ENCODE peak calls at places on chromosomes 11 and 22, in seven cellular contexts. One of them, this sample, is unnamed.

GRCh38 chr11:109432105-109432504 is 10.1 kb downstream of the C11orf87 start:
- DNase-seq in H1: no peak
- DNase-seq in mesendoderm: no peak
- DNase-seq in H9: no peak
- DNase-seq in IMR-90: peak
- DNase-seq in neuronal stem cell: no peak
- DNase-seq in trophoblast cell: no peak
- DNase-seq in this sample: no peak

GRCh38 chr11:12692238-12693074 is 18.2 kb downstream of the TEAD1 start:
- DNase-seq in H1: no peak
- DNase-seq in mesendoderm: peak
- DNase-seq in H9: no peak
- DNase-seq in IMR-90: peak
- DNase-seq in neuronal stem cell: no peak
- DNase-seq in trophoblast cell: no peak
- DNase-seq in this sample: peak

GRCh38 chr22:42862045-42862734 is 5.1 kb upstream of the ARFGAP3 start:
- DNase-seq in H1: no peak
- DNase-seq in mesendoderm: no peak
- DNase-seq in H9: no peak
- DNase-seq in IMR-90: peak
- DNase-seq in neuronal stem cell: no peak
- DNase-seq in trophoblast cell: peak
- DNase-seq in this sample: peak

GRCh38 chr22:22712666-22713365 is 68.4 kb downstream of the GGTLC2 start:
- DNase-seq in H1: no peak
- DNase-seq in mesendoderm: no peak
- DNase-seq in H9: no peak
- DNase-seq in IMR-90: no peak
- DNase-seq in neuronal stem cell: no peak
- DNase-seq in trophoblast cell: no peak
- DNase-seq in this sample: no peak

GRCh38 chr11:76623884-76624419 is 46.6 kb downstream of the LRRC32 start:
- DNase-seq in H1: no peak
- DNase-seq in mesendoderm: no peak
- DNase-seq in H9: no peak
- DNase-seq in IMR-90: no peak
- DNase-seq in neuronal stem cell: no peak
- DNase-seq in trophoblast cell: no peak
- DNase-seq in this sample: no peak

GRCh38 chr22:43476341-43476740 is 64.5 kb downstream of the MPPED1 start:
- DNase-seq in H1: no peak
- DNase-seq in mesendoderm: peak
- DNase-seq in H9: peak
- DNase-seq in IMR-90: no peak
- DNase-seq in neuronal stem cell: no peak
- DNase-seq in trophoblast cell: no peak
- DNase-seq in this sample: no peak

GRCh38 chr22:46055176-46055850 is 78.4 kb upstream of the WNT7B start:
- DNase-seq in H1: no peak
- DNase-seq in mesendoderm: no peak
- DNase-seq in H9: no peak
- DNase-seq in IMR-90: no peak
- DNase-seq in neuronal stem cell: no peak
- DNase-seq in trophoblast cell: no peak
- DNase-seq in this sample: no peak

GRCh38 chr11:100008440-100008839 is 678.6 kb upstream of the ARHGAP42 start:
- DNase-seq in H1: no peak
- DNase-seq in mesendoderm: no peak
- DNase-seq in H9: no peak
- DNase-seq in IMR-90: no peak
- DNase-seq in neuronal stem cell: no peak
- DNase-seq in trophoblast cell: no peak
- DNase-seq in this sample: no peak

GRCh38 chr11:121797496-121797895 is 318.5 kb downstream of the BLID start:
- DNase-seq in H1: no peak
- DNase-seq in mesendoderm: no peak
- DNase-seq in H9: no peak
- DNase-seq in IMR-90: no peak
- DNase-seq in neuronal stem cell: no peak
- DNase-seq in trophoblast cell: no peak
- DNase-seq in this sample: no peak

GRCh38 chr11:130876931-130877330 is 39.3 kb downstream of the SNX19 start:
- DNase-seq in H1: no peak
- DNase-seq in mesendoderm: peak
- DNase-seq in H9: no peak
- DNase-seq in IMR-90: no peak
- DNase-seq in neuronal stem cell: no peak
- DNase-seq in trophoblast cell: no peak
- DNase-seq in this sample: no peak

GRCh38 chr22:37802310-37803194 is 5.2 kb upstream of the GCAT start:
- DNase-seq in H1: no peak
- DNase-seq in mesendoderm: peak
- DNase-seq in H9: peak
- DNase-seq in IMR-90: peak
- DNase-seq in neuronal stem cell: peak
- DNase-seq in trophoblast cell: no peak
- DNase-seq in this sample: peak

GRCh38 chr22:42654696-42655095 is 5.5 kb upstream of the CYB5R3 start:
- DNase-seq in H1: no peak
- DNase-seq in mesendoderm: no peak
- DNase-seq in H9: no peak
- DNase-seq in IMR-90: no peak
- DNase-seq in neuronal stem cell: no peak
- DNase-seq in trophoblast cell: no peak
- DNase-seq in this sample: no peak

GRCh38 chr11:111366560-111367410 is 12.3 kb downstream of the POU2AF1 start:
- DNase-seq in H1: no peak
- DNase-seq in mesendoderm: no peak
- DNase-seq in H9: no peak
- DNase-seq in IMR-90: no peak
- DNase-seq in neuronal stem cell: no peak
- DNase-seq in trophoblast cell: no peak
- DNase-seq in this sample: no peak

GRCh38 chr11:73367482-73368024 is 8.6 kb upstream of the RELT start:
- DNase-seq in H1: no peak
- DNase-seq in mesendoderm: no peak
- DNase-seq in H9: no peak
- DNase-seq in IMR-90: no peak
- DNase-seq in neuronal stem cell: no peak
- DNase-seq in trophoblast cell: no peak
- DNase-seq in this sample: no peak

GRCh38 chr11:109426442-109426841 is 4.5 kb downstream of the C11orf87 start:
- DNase-seq in H1: no peak
- DNase-seq in mesendoderm: no peak
- DNase-seq in H9: no peak
- DNase-seq in IMR-90: no peak
- DNase-seq in neuronal stem cell: no peak
- DNase-seq in trophoblast cell: no peak
- DNase-seq in this sample: peak

GRCh38 chr11:78338138-78338537 is 79.5 kb downstream of the GAB2 start:
- DNase-seq in H1: no peak
- DNase-seq in mesendoderm: no peak
- DNase-seq in H9: no peak
- DNase-seq in IMR-90: no peak
- DNase-seq in neuronal stem cell: no peak
- DNase-seq in trophoblast cell: no peak
- DNase-seq in this sample: no peak

GRCh38 chr11:2128512-2129322 is 10.5 kb downstream of the IGF2 start:
- DNase-seq in H1: no peak
- DNase-seq in mesendoderm: no peak
- DNase-seq in H9: no peak
- DNase-seq in IMR-90: no peak
- DNase-seq in neuronal stem cell: no peak
- DNase-seq in trophoblast cell: no peak
- DNase-seq in this sample: no peak

GRCh38 chr11:6013042-6013441 is 6.3 kb upstream of the OR56A4 start:
- DNase-seq in H1: no peak
- DNase-seq in mesendoderm: no peak
- DNase-seq in H9: no peak
- DNase-seq in IMR-90: no peak
- DNase-seq in neuronal stem cell: no peak
- DNase-seq in trophoblast cell: no peak
- DNase-seq in this sample: no peak

GRCh38 chr11:114827043-114827442 is 148.7 kb downstream of the NXPE2 start:
- DNase-seq in H1: no peak
- DNase-seq in mesendoderm: no peak
- DNase-seq in H9: no peak
- DNase-seq in IMR-90: no peak
- DNase-seq in neuronal stem cell: no peak
- DNase-seq in trophoblast cell: no peak
- DNase-seq in this sample: no peak

GRCh38 chr11:93646399-93646798 is 15.1 kb upstream of the CEP295 start:
- DNase-seq in H1: no peak
- DNase-seq in mesendoderm: no peak
- DNase-seq in H9: no peak
- DNase-seq in IMR-90: no peak
- DNase-seq in neuronal stem cell: no peak
- DNase-seq in trophoblast cell: no peak
- DNase-seq in this sample: no peak

GRCh38 chr11:95736268-95737208 is 53.0 kb downstream of the FAM76B start:
- DNase-seq in H1: no peak
- DNase-seq in mesendoderm: no peak
- DNase-seq in H9: no peak
- DNase-seq in IMR-90: no peak
- DNase-seq in neuronal stem cell: no peak
- DNase-seq in trophoblast cell: no peak
- DNase-seq in this sample: no peak

GRCh38 chr22:29431986-29432385 is 6.4 kb upstream of the RFPL1 start:
- DNase-seq in H1: no peak
- DNase-seq in mesendoderm: peak
- DNase-seq in H9: no peak
- DNase-seq in IMR-90: no peak
- DNase-seq in neuronal stem cell: no peak
- DNase-seq in trophoblast cell: no peak
- DNase-seq in this sample: no peak

GRCh38 chr22:50211147-50211546 is 10.3 kb downstream of the SELENOO start:
- DNase-seq in H1: no peak
- DNase-seq in mesendoderm: no peak
- DNase-seq in H9: no peak
- DNase-seq in IMR-90: peak
- DNase-seq in neuronal stem cell: no peak
- DNase-seq in trophoblast cell: no peak
- DNase-seq in this sample: no peak

DNA sequence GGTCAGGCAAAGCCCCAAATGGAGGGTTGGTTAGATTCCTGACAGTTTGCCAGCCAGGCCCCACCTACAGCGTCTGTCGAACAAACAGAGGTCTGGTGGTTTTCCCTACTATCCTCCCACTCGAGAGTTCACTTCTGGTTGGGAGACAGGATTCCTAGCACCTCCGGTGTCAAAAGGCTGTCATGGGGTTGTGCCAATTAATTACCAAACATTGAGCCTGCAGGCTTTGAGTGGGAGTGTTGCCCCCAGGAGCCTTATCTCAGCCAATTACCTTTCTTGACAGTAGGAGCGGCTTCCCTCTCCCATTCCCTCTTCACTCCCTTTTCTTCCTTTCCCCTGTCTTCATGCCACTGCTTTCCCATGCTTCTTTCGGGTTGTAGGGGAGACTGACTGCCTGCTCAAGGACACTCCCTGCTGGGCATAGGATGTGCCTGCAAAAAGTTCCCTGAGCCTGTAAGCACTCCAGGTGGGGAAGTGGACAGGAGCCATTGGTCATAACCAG is 4.7 kb upstream of the TTC36 start:
- DNase-seq in H1: no peak
- DNase-seq in mesendoderm: peak
- DNase-seq in H9: peak
- DNase-seq in IMR-90: peak
- DNase-seq in neuronal stem cell: no peak
- DNase-seq in trophoblast cell: no peak
- DNase-seq in this sample: peak
- H3K9ac ChIP-seq in H1: no peak
- H3K9ac ChIP-seq in mesendoderm: no peak
- H3K9ac ChIP-seq in H9: no peak
- H3K9ac ChIP-seq in IMR-90: no peak
- H3K9ac ChIP-seq in neuronal stem cell: no peak
- H3K9ac ChIP-seq in trophoblast cell: no peak
- H3K9ac ChIP-seq in this sample: peak

GRCh38 chr11:119957951-119958350 is 180.0 kb downstream of the TRIM29 start:
- DNase-seq in H1: no peak
- DNase-seq in mesendoderm: no peak
- DNase-seq in H9: no peak
- DNase-seq in IMR-90: no peak
- DNase-seq in neuronal stem cell: no peak
- DNase-seq in trophoblast cell: no peak
- DNase-seq in this sample: no peak

GRCh38 chr11:119952441-119952840 is 185.5 kb downstream of the TRIM29 start:
- DNase-seq in H1: no peak
- DNase-seq in mesendoderm: no peak
- DNase-seq in H9: no peak
- DNase-seq in IMR-90: no peak
- DNase-seq in neuronal stem cell: no peak
- DNase-seq in trophoblast cell: no peak
- DNase-seq in this sample: no peak
- H3K18ac ChIP-seq in H1: no peak
- H3K18ac ChIP-seq in mesendoderm: no peak
- H3K18ac ChIP-seq in H9: no peak
- H3K18ac ChIP-seq in IMR-90: no peak
- H3K18ac ChIP-seq in neuronal stem cell: no peak
- H3K18ac ChIP-seq in trophoblast cell: no peak
- H3K18ac ChIP-seq in this sample: no peak

DNA sequence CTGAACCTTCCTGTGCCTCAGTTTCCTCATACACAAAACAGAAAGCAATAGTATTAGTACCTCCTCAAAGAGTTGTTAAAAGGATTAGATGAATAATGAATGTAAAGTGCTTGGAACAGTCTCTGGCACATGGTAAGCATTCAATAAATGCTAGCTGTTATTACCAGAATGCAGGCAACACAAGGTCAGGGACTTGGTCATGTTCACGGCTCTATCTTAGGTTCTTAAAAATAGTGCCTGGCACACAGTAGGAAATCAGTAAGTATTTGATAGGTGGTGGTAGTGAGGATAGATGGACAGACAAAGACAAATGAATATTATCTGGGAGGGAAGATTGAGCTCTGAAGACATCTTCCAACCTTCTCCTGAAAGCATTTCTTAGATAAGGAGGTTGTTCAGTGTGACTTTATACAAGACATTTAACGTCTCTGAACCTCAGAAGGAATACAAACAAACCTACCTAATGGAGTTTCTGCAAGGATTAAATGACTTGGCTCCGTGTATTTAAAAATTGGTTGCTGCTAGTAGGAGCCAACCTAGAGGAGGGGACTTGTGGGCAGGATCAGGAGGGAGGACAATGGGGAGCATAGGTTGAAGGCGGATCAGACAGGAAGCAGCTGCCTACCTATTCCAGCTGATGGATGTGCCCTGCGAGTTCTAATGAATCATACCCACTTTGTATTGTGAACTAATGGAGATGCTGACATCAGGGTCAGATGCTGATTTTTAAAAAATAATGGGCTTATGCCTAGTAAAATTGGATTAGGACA is 94.1 kb downstream of the DBX1 start:
- DNase-seq in H1: no peak
- DNase-seq in mesendoderm: no peak
- DNase-seq in H9: no peak
- DNase-seq in IMR-90: no peak
- DNase-seq in neuronal stem cell: no peak
- DNase-seq in trophoblast cell: no peak
- DNase-seq in this sample: no peak
- H3K9ac ChIP-seq in H1: no peak
- H3K9ac ChIP-seq in mesendoderm: no peak
- H3K9ac ChIP-seq in H9: no peak
- H3K9ac ChIP-seq in IMR-90: no peak
- H3K9ac ChIP-seq in neuronal stem cell: no peak
- H3K9ac ChIP-seq in trophoblast cell: no peak
- H3K9ac ChIP-seq in this sample: no peak

GRCh38 chr11:28615542-28615941 is 507.4 kb downstream of the METTL15 start:
- DNase-seq in H1: no peak
- DNase-seq in mesendoderm: no peak
- DNase-seq in H9: no peak
- DNase-seq in IMR-90: no peak
- DNase-seq in neuronal stem cell: no peak
- DNase-seq in trophoblast cell: no peak
- DNase-seq in this sample: peak
- H3K18ac ChIP-seq in H1: no peak
- H3K18ac ChIP-seq in mesendoderm: no peak
- H3K18ac ChIP-seq in H9: no peak
- H3K18ac ChIP-seq in IMR-90: peak
- H3K18ac ChIP-seq in neuronal stem cell: no peak
- H3K18ac ChIP-seq in trophoblast cell: no peak
- H3K18ac ChIP-seq in this sample: no peak